ENCODE peak calls at places on chromosome 6, in ten cellular contexts. T, B, R, U, O, L, M, Y, A and V are unnamed samples.

GRCh38 chr6:34359438-34360158 is 32.9 kb downstream of the NUDT3 start:
- DNase-seq in T (no peak), B (peak; percentile 3), R (no peak), U (no peak), O (no peak), L (no peak), M (no peak), Y (no peak), A (no peak), V (no peak)

GRCh38 chr6:87251225-87251624 is 71.2 kb upstream of the SMIM8 start:
- DNase-seq in T (no peak), B (no peak), R (no peak), U (no peak), O (no peak), L (no peak), M (no peak), Y (no peak), A (no peak), V (no peak)

GRCh38 chr6:149077208-149077607 is 240.3 kb upstream of the TAB2 start:
- DNase-seq in T (no peak), B (no peak), R (no peak), U (no peak), O (no peak), L (no peak), M (no peak), Y (no peak), A (no peak), V (no peak)

GRCh38 chr6:141833001-141833655 is 299.6 kb upstream of the GJE1 start:
- DNase-seq in T (no peak), B (no peak), R (no peak), U (no peak), O (no peak), L (no peak), M (no peak), Y (no peak), A (no peak), V (no peak)

GRCh38 chr6:170424634-170425126 is 118.1 kb downstream of the FAM120B start:
- DNase-seq in T (no peak), B (no peak), R (no peak), U (no peak), O (no peak), L (no peak), M (no peak), Y (no peak), A (no peak), V (no peak)

GRCh38 chr6:9140861-9141534 is 705.7 kb upstream of the SLC35B3 start:
- DNase-seq in T (no peak), B (peak; percentile 19), R (no peak), U (no peak), O (peak; percentile 14), L (no peak), M (no peak), Y (peak; percentile 26), A (peak; percentile 95), V (no peak)

GRCh38 chr6:129498556-129498940 is 211.4 kb downstream of the ARHGAP18 start:
- DNase-seq in T (no peak), B (peak; percentile 81), R (no peak), U (no peak), O (no peak), L (no peak), M (no peak), Y (no peak), A (no peak), V (no peak)

GRCh38 chr6:44050872-44051421 is 76.3 kb downstream of the MRPL14 start:
- DNase-seq in T (no peak), B (no peak), R (no peak), U (no peak), O (no peak), L (no peak), M (no peak), Y (no peak), A (no peak), V (no peak)